ENCODE peak calls at places on chromosomes 3 and 15, in six cellular contexts. K is WTC11, D is HepG2, P is K562, H is H1, J is GM12878. C is an unnamed sample.

GRCh38 chr3:15327941-15328340 is 4.4 kb downstream of the SH3BP5 start:
- DNase-seq in K (no peak), D (no peak), H (no peak), J (no peak), P (no peak), C (no peak)

GRCh38 chr3:152968388-152969024 is 133.6 kb downstream of the P2RY1 start:
- DNase-seq in J (no peak), H (no peak), P (peak; percentile 29), K (no peak), D (no peak), C (no peak)

GRCh38 chr3:49790626-49791411 is 4.5 kb upstream of the IP6K1 start:
- DNase-seq in P (peak; percentile 61), J (no peak), D (no peak), H (no peak), K (no peak), C (no peak)

GRCh38 chr3:186024210-186024609 is 84.7 kb downstream of the ETV5 start:
- DNase-seq in H (no peak), D (no peak), J (no peak), K (no peak), P (no peak), C (no peak)

GRCh38 chr3:126161309-126161708 is 19.1 kb downstream of the ALDH1L1 start:
- DNase-seq in P (no peak), K (no peak), H (no peak), J (no peak), D (no peak), C (no peak)

GRCh38 chr15:57251308-57251707 is 125.0 kb upstream of the CGNL1 start:
- DNase-seq in J (no peak), H (no peak), D (no peak), K (no peak), P (no peak), C (peak; percentile 55)

GRCh38 chr3:9809615-9810356 is at the start of gene TTLL3:
- DNase-seq in H (peak; percentile 88), P (no peak), K (peak; percentile 81), J (no peak), D (no peak), C (peak; percentile 93)

GRCh38 chr3:186466391-186466974 is 77.7 kb downstream of the CRYGS start:
- DNase-seq in P (no peak), H (peak; percentile 24), D (no peak), J (no peak), K (no peak), C (no peak)

GRCh38 chr15:47885921-47886320 is 168.6 kb downstream of the SEMA6D start:
- DNase-seq in J (no peak), P (no peak), H (no peak), K (no peak), D (no peak), C (peak; percentile 27)

GRCh38 chr15:40336129-40337122 is 4.3 kb downstream of the CCDC9B start:
- DNase-seq in J (no peak), H (peak; percentile 81), K (peak; percentile 69), D (no peak), P (peak; percentile 74), C (peak; percentile 72)

GRCh38 chr15:86316699-86317378 is 237.2 kb downstream of the AGBL1 start:
- DNase-seq in H (no peak), K (no peak), P (no peak), D (no peak), J (no peak), C (peak; percentile 18)

GRCh38 chr15:39301589-39301999 is 279.3 kb upstream of the THBS1 start:
- DNase-seq in D (no peak), H (no peak), J (no peak), P (no peak), K (no peak), C (no peak)

GRCh38 chr3:5616873-5617272 is 429.4 kb downstream of the EDEM1 start:
- DNase-seq in H (no peak), K (no peak), J (no peak), D (no peak), P (no peak), C (no peak)

GRCh38 chr3:46979958-46980497 is 562 bp downstream of the NBEAL2 start:
- DNase-seq in J (no peak), P (no peak), D (no peak), H (no peak), K (no peak), C (no peak)

GRCh38 chr15:81317642-81318017 is 6.3 kb downstream of the STARD5 start:
- DNase-seq in J (no peak), P (no peak), D (no peak), H (no peak), K (no peak), C (no peak)

GRCh38 chr15:73323956-73324355 is 44.8 kb downstream of the HCN4 start:
- DNase-seq in J (no peak), K (no peak), H (no peak), P (no peak), D (no peak), C (no peak)

GRCh38 chr15:57509121-57509520 is 82.6 kb upstream of the MYZAP start:
- DNase-seq in P (no peak), K (peak; percentile 38), D (no peak), H (no peak), J (no peak), C (peak; percentile 41)

GRCh38 chr3:18847583-18848197 is 300.6 kb upstream of the KCNH8 start:
- DNase-seq in J (no peak), P (no peak), D (peak; percentile 10), H (no peak), K (no peak), C (peak; percentile 60)

GRCh38 chr15:79644091-79644490 is 212.0 kb downstream of the MINAR1 start:
- DNase-seq in P (no peak), K (no peak), H (no peak), D (no peak), J (no peak), C (no peak)

GRCh38 chr15:91258436-91258779 is 158.4 kb downstream of the SV2B start:
- DNase-seq in D (no peak), H (no peak), P (peak; percentile 18), J (no peak), K (peak; percentile 18), C (peak; percentile 60)

GRCh38 chr3:104323226-104323625 is 1043.5 kb upstream of the ALCAM start:
- DNase-seq in D (no peak), P (no peak), K (no peak), J (no peak), H (no peak), C (no peak)

GRCh38 chr15:69340243-69340991 is 41.7 kb downstream of the PAQR5 start:
- DNase-seq in H (no peak), P (no peak), J (no peak), K (no peak), D (no peak), C (no peak)

GRCh38 chr3:43089081-43089480 is 16.8 kb downstream of the POMGNT2 start:
- DNase-seq in J (no peak), D (no peak), H (no peak), K (no peak), P (no peak), C (no peak)

GRCh38 chr3:8497582-8497981 is 4.0 kb upstream of the LMCD1 start:
- DNase-seq in D (peak; percentile 75), H (no peak), P (no peak), K (no peak), J (no peak), C (no peak)

GRCh38 chr3:54858386-54858785 is 69.5 kb downstream of the LRTM1 start:
- DNase-seq in K (no peak), J (no peak), D (no peak), P (no peak), H (no peak), C (no peak)

GRCh38 chr3:35184775-35185174 is 454.6 kb upstream of the ARPP21 start:
- DNase-seq in J (no peak), D (no peak), P (no peak), H (no peak), K (no peak), C (no peak)

GRCh38 chr15:68176601-68177000 is 28.5 kb downstream of the CALML4 start:
- DNase-seq in D (no peak), K (no peak), J (no peak), P (no peak), H (no peak), C (no peak)

DNA sequence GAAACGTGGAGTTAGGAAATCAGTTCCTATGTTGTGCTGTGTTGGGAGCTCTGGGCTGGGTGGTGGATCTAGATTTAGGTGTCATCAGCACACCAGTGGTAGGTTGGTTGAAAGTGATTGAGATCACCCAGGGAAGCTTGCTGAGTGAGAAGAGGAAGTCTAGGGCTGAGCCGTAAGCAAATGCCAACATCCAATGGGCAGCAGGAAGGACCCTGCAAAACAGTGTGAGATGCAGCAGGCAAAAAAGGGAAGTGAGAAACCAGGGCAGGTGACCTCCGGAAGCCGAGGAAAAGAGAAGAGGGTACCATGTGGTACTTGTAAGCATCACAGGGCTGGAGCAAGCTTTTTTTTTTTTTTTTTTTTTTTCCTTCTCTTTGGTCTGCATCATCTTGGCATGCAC is 15.9 kb upstream of the COPG1 start:
- DNase-seq in P (no peak), H (no peak), D (no peak), K (no peak), J (peak; percentile 91), C (no peak)
- TF ChIP-seq CREB1 in P (no peak), H (no peak), D (no peak), K (no peak), J (no peak), C (no peak)

GRCh38 chr3:138939563-138940241 is 7.2 kb downstream of the FOXL2 start:
- DNase-seq in K (peak; percentile 70), J (no peak), D (no peak), H (peak; percentile 84), P (no peak), C (peak; percentile 84)

GRCh38 chr3:138942271-138942670 is 4.7 kb downstream of the FOXL2 start:
- DNase-seq in K (peak; percentile 3), H (no peak), J (no peak), P (no peak), D (no peak), C (no peak)

GRCh38 chr3:138942861-138943623 is 3.9 kb downstream of the FOXL2 start:
- DNase-seq in D (no peak), H (no peak), J (no peak), K (peak; percentile 51), P (peak; percentile 51), C (peak; percentile 66)

GRCh38 chr3:138940446-138940845 is 6.5 kb downstream of the FOXL2 start:
- DNase-seq in D (no peak), J (no peak), P (no peak), H (no peak), K (peak; percentile 8), C (no peak)

GRCh38 chr3:138941259-138941885 is 5.6 kb downstream of the FOXL2 start:
- DNase-seq in K (peak; percentile 85), J (no peak), H (peak; percentile 88), P (peak; percentile 74), D (peak; percentile 44), C (peak; percentile 86)
- TF ChIP-seq CREB1 in K (no peak), J (no peak), H (no peak), P (no peak), D (no peak), C (no peak)

GRCh38 chr3:188362405-188362831 is 208.5 kb downstream of the LPP start:
- DNase-seq in J (no peak), D (peak; percentile 73), P (no peak), K (no peak), H (no peak), C (no peak)
- TF ChIP-seq CREB1 in J (no peak), D (no peak), P (no peak), K (no peak), H (no peak), C (no peak)

DNA sequence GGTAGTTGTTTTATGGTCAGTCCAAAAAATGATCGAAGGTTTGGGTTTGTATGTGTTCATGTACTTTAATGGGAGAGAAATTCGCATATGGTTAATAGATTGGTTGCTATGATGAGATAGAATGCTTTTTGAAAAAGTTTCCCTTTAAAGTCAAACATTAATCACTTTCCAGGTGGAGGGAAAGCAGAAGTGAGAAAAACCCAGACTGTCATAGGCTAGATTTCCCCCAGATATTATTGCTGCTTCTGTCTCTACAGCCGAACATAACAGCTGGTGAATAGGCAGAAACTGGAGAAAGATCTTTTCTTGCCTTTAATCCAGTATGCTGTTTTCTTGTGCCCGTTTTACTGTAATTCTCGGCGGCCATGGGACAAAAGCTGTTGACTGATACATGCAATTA is 287.6 kb downstream of the SOX2 start:
- DNase-seq in D (no peak), J (peak; percentile 9), P (no peak), H (no peak), K (no peak), C (no peak)
- TF ChIP-seq CREB1 in D (no peak), J (no peak), P (no peak), H (no peak), K (no peak), C (no peak)